ENCODE peak calls at places on chromosomes 2 and 18, in four cellular contexts. P is EL, D is GM12865, K is Panc1. J is an unnamed sample.

GRCh38 chr2:37912056-37912455 is 13.0 kb upstream of the RMDN2 start:
- DNase-seq in D (no peak), K (no peak), P (peak), J (no peak)

GRCh38 chr2:219369447-219369861 is 18.3 kb downstream of the DNPEP start:
- DNase-seq in P (peak), K (no peak), D (no peak), J (no peak)

GRCh38 chr2:56376699-56377665 is 193.2 kb downstream of the CCDC85A start:
- DNase-seq in D (no peak), K (no peak), P (peak), J (no peak)

GRCh38 chr2:220034356-220035121 is 407.1 kb downstream of the SLC4A3 start:
- DNase-seq in D (no peak), K (no peak), P (peak), J (no peak)

GRCh38 chr2:229539628-229540027 is 174.7 kb downstream of the DNER start:
- DNase-seq in K (no peak), P (peak), D (no peak), J (no peak)

GRCh38 chr2:133674433-133675331 is 106.4 kb upstream of the NCKAP5 start:
- DNase-seq in P (peak), D (no peak), K (no peak), J (no peak)

GRCh38 chr2:217027414-217027813 is 167.6 kb upstream of the TNP1 start:
- DNase-seq in K (no peak), P (no peak), D (no peak), J (no peak)

GRCh38 chr2:23468384-23469141 is 83.6 kb downstream of the KLHL29 start:
- DNase-seq in D (no peak), P (no peak), K (no peak), J (no peak)

GRCh38 chr2:70948350-70949003 is 12.8 kb downstream of the ATP6V1B1 start:
- DNase-seq in K (peak), D (peak), P (peak), J (peak)

GRCh38 chr18:58176915-58177717 is 133.1 kb downstream of the NEDD4L start:
- DNase-seq in K (no peak), P (peak), D (no peak), J (no peak)

GRCh38 chr18:21450913-21451312 is 149.6 kb downstream of the ESCO1 start:
- DNase-seq in P (no peak), K (no peak), D (no peak), J (no peak)

GRCh38 chr2:9803023-9803805 is 40.1 kb upstream of the TAF1B start:
- DNase-seq in D (no peak), P (peak), K (no peak), J (no peak)

GRCh38 chr2:27322301-27322765 is 564 bp downstream of the MPV17 start:
- DNase-seq in D (peak), P (no peak), K (no peak), J (peak)

GRCh38 chr2:30385327-30385726 is 61.7 kb upstream of the LCLAT1 start:
- DNase-seq in D (no peak), P (peak), K (no peak), J (no peak)

GRCh38 chr2:85247591-85247990 is 80.2 kb downstream of the TGOLN2 start:
- DNase-seq in D (no peak), K (no peak), P (no peak), J (no peak)

GRCh38 chr2:178271629-178272333 is 77.5 kb downstream of the OSBPL6 start:
- DNase-seq in K (no peak), P (no peak), D (no peak), J (no peak)

GRCh38 chr18:44852818-44853217 is 172.1 kb downstream of the SETBP1 start:
- DNase-seq in K (no peak), D (no peak), P (no peak), J (no peak)

GRCh38 chr2:203772766-203773165 is 66.3 kb downstream of the CD28 start:
- DNase-seq in P (no peak), K (no peak), D (no peak), J (no peak)

GRCh38 chr18:59428018-59428417 is 69.0 kb upstream of the LMAN1 start:
- DNase-seq in D (no peak), K (no peak), P (no peak), J (no peak)

GRCh38 chr2:105460048-105460732 is 61.3 kb upstream of the FHL2 start:
- DNase-seq in D (no peak), K (no peak), P (no peak), J (no peak)

GRCh38 chr18:69400253-69400975 is at the start of gene DOK6:
- DNase-seq in K (no peak), P (peak), D (no peak), J (no peak)

GRCh38 chr2:162656516-162656915 is 182.1 kb downstream of the KCNH7 start:
- DNase-seq in P (no peak), D (no peak), K (no peak), J (no peak)

GRCh38 chr2:21633531-21634310 is 510.0 kb downstream of the TDRD15 start:
- DNase-seq in P (no peak), K (no peak), D (no peak), J (no peak)

GRCh38 chr2:171630812-171631626 is 56.2 kb upstream of the DYNC1I2 start:
- DNase-seq in K (no peak), P (no peak), D (no peak), J (no peak)

GRCh38 chr2:63435080-63435479 is 153.2 kb downstream of the WDPCP start:
- DNase-seq in D (no peak), P (no peak), K (no peak), J (no peak)

GRCh38 chr18:57052173-57052572 is 94.7 kb upstream of the BOD1L2 start:
- DNase-seq in P (no peak), D (peak), K (no peak), J (no peak)

GRCh38 chr2:73291093-73291460 is 2.3 kb downstream of the EGR4 start:
- DNase-seq in P (peak), K (no peak), D (peak), J (peak)

GRCh38 chr18:5195656-5196055 is 1.4 kb downstream of the AKAIN1 start:
- DNase-seq in D (no peak), P (no peak), K (no peak), J (no peak)

GRCh38 chr18:6683112-6683876 is 46.2 kb upstream of the ARHGAP28 start:
- DNase-seq in K (no peak), P (no peak), D (no peak), J (no peak)

GRCh38 chr2:133362061-133362476 is 206.2 kb downstream of the NCKAP5 start:
- DNase-seq in P (peak), D (no peak), K (no peak), J (no peak)

GRCh38 chr2:130807659-130808385 is 28.9 kb upstream of the ARHGEF4 start:
- DNase-seq in P (no peak), D (no peak), K (no peak), J (no peak)

GRCh38 chr2:120917876-120918275 is 182.2 kb downstream of the GLI2 start:
- DNase-seq in P (no peak), K (no peak), D (no peak), J (no peak)

J was measured in activated naive CD4-positive, alpha-beta T cell treated with anti-CD3 and anti-CD28 coated beads, Interleukin-2, amount 10 ng/mL, durations not matched to agents 7 days and 5 days.